ENCODE peak calls at places on chromosomes 5 and 9, in six cellular contexts. O is neural crest cell; M is activated T-helper 1 cell treated with Interleukin-2 at 50 U/mL for 16 hours; Z is uterus; R is stimulated activated naive B cell treated with anti-CD40 and anti-IgM and Interleukin-4, amounts not matched to agents 10 μg/mL and 1 μg/mL and 100 μg/mL, for 72 hours; H is tibial artery. A is an unnamed sample.
A peak's percentile ranks its signal among the peaks of the same experiment; 100 is the strongest.

GRCh38 chr5:130335116-130335515 is 430.9 kb downstream of the CHSY3 start:
- DNase-seq in Z (no peak), R (no peak), O (no peak), H (no peak), M (no peak), A (no peak)

GRCh38 chr5:167870055-167870454 is 421.4 kb upstream of the WWC1 start:
- DNase-seq in H (no peak), O (no peak), M (no peak), Z (no peak), R (no peak), A (no peak)

GRCh38 chr9:123111977-123112869 is 78.8 kb downstream of the GPR21 start:
- DNase-seq in H (no peak), R (no peak), M (no peak), Z (no peak), O (no peak), A (peak; percentile 68)

GRCh38 chr9:91036356-91036755 is 234.7 kb downstream of the SYK start:
- DNase-seq in O (no peak), Z (peak; percentile 14), R (no peak), H (no peak), M (no peak), A (no peak)

GRCh38 chr5:68331202-68332108 is 115.9 kb downstream of the PIK3R1 start:
- DNase-seq in M (no peak), R (no peak), Z (no peak), O (no peak), H (no peak), A (no peak)

GRCh38 chr9:98216391-98216790 is 24.0 kb upstream of the CORO2A start:
- DNase-seq in H (no peak), R (no peak), O (no peak), M (no peak), Z (no peak), A (no peak)

GRCh38 chr5:35098214-35098613 is 50.5 kb upstream of the AGXT2 start:
- DNase-seq in Z (no peak), O (no peak), R (no peak), H (no peak), M (no peak), A (no peak)

GRCh38 chr5:34657550-34657921 is 1.4 kb downstream of the RAI14 start:
- DNase-seq in O (peak; percentile 22), H (peak; percentile 26), M (no peak), R (no peak), Z (peak; percentile 35), A (peak; percentile 83)

GRCh38 chr9:17138503-17138902 is 3.7 kb downstream of the CNTLN start:
- DNase-seq in O (no peak), H (no peak), Z (no peak), R (no peak), M (no peak), A (no peak)

GRCh38 chr9:98406469-98406868 is 151.0 kb upstream of the TBC1D2 start:
- DNase-seq in M (no peak), O (no peak), Z (no peak), H (no peak), R (no peak), A (no peak)